ENCODE peak calls at places on chromosomes 7 and 10, in nine cellular contexts. One of them, this sample, is unnamed.

GRCh38 chr10:29784175-29784773 is 149.5 kb upstream of the SVIL start:
- DNase-seq in RWPE1: peak
- DNase-seq in RWPE2: peak
- DNase-seq in thoracic aorta: peak
- DNase-seq in naive thymus-derived CD4-positive, alpha-beta T cell: no peak
- DNase-seq in tibial nerve: peak
- DNase-seq in CD4-positive, alpha-beta T cell: no peak
- DNase-seq in HL-60: no peak
- DNase-seq in caudate nucleus: no peak
- DNase-seq in this sample: no peak

GRCh38 chr7:42351313-42351935 is 114.4 kb upstream of the GLI3 start:
- DNase-seq in thoracic aorta: no peak
- DNase-seq in CD4-positive, alpha-beta T cell: no peak
- DNase-seq in RWPE1: no peak
- DNase-seq in HL-60: no peak
- DNase-seq in caudate nucleus: no peak
- DNase-seq in RWPE2: no peak
- DNase-seq in tibial nerve: no peak
- DNase-seq in naive thymus-derived CD4-positive, alpha-beta T cell: no peak
- DNase-seq in this sample: no peak

GRCh38 chr10:13788320-13788600 is 201.5 kb downstream of the PRPF18 start:
- DNase-seq in tibial nerve: no peak
- DNase-seq in HL-60: no peak
- DNase-seq in CD4-positive, alpha-beta T cell: no peak
- DNase-seq in naive thymus-derived CD4-positive, alpha-beta T cell: no peak
- DNase-seq in thoracic aorta: no peak
- DNase-seq in RWPE2: no peak
- DNase-seq in caudate nucleus: no peak
- DNase-seq in RWPE1: no peak
- DNase-seq in this sample: no peak

GRCh38 chr10:5656737-5657579 is 9.4 kb downstream of the ASB13 start:
- DNase-seq in thoracic aorta: no peak
- DNase-seq in CD4-positive, alpha-beta T cell: no peak
- DNase-seq in RWPE1: no peak
- DNase-seq in HL-60: no peak
- DNase-seq in caudate nucleus: no peak
- DNase-seq in tibial nerve: no peak
- DNase-seq in RWPE2: no peak
- DNase-seq in naive thymus-derived CD4-positive, alpha-beta T cell: no peak
- DNase-seq in this sample: no peak

GRCh38 chr10:510415-510881 is 179.0 kb downstream of the DIP2C start:
- DNase-seq in HL-60: no peak
- DNase-seq in tibial nerve: no peak
- DNase-seq in RWPE1: peak
- DNase-seq in CD4-positive, alpha-beta T cell: no peak
- DNase-seq in thoracic aorta: no peak
- DNase-seq in caudate nucleus: peak
- DNase-seq in RWPE2: no peak
- DNase-seq in naive thymus-derived CD4-positive, alpha-beta T cell: no peak
- DNase-seq in this sample: peak

GRCh38 chr10:75035975-75036708 is 75.3 kb upstream of the SAMD8 start:
- DNase-seq in tibial nerve: no peak
- DNase-seq in caudate nucleus: no peak
- DNase-seq in RWPE2: no peak
- DNase-seq in CD4-positive, alpha-beta T cell: no peak
- DNase-seq in thoracic aorta: no peak
- DNase-seq in RWPE1: peak
- DNase-seq in HL-60: no peak
- DNase-seq in naive thymus-derived CD4-positive, alpha-beta T cell: no peak
- DNase-seq in this sample: no peak

GRCh38 chr10:113644185-113645120 is 19.4 kb downstream of the NRAP start:
- DNase-seq in HL-60: no peak
- DNase-seq in CD4-positive, alpha-beta T cell: no peak
- DNase-seq in RWPE1: no peak
- DNase-seq in naive thymus-derived CD4-positive, alpha-beta T cell: no peak
- DNase-seq in RWPE2: no peak
- DNase-seq in thoracic aorta: no peak
- DNase-seq in caudate nucleus: no peak
- DNase-seq in tibial nerve: no peak
- DNase-seq in this sample: no peak

GRCh38 chr10:79349766-79350406 is 2.6 kb downstream of the PPIF start:
- DNase-seq in naive thymus-derived CD4-positive, alpha-beta T cell: no peak
- DNase-seq in thoracic aorta: no peak
- DNase-seq in caudate nucleus: no peak
- DNase-seq in RWPE2: no peak
- DNase-seq in CD4-positive, alpha-beta T cell: no peak
- DNase-seq in tibial nerve: no peak
- DNase-seq in HL-60: no peak
- DNase-seq in RWPE1: no peak
- DNase-seq in this sample: no peak

GRCh38 chr10:101121661-101122045 is 9.4 kb upstream of the TLX1 start:
- DNase-seq in CD4-positive, alpha-beta T cell: no peak
- DNase-seq in RWPE2: no peak
- DNase-seq in tibial nerve: no peak
- DNase-seq in naive thymus-derived CD4-positive, alpha-beta T cell: no peak
- DNase-seq in RWPE1: no peak
- DNase-seq in HL-60: no peak
- DNase-seq in thoracic aorta: no peak
- DNase-seq in caudate nucleus: no peak
- DNase-seq in this sample: no peak

GRCh38 chr10:12852732-12853131 is 148.8 kb downstream of the CCDC3 start:
- DNase-seq in thoracic aorta: no peak
- DNase-seq in RWPE1: no peak
- DNase-seq in RWPE2: no peak
- DNase-seq in tibial nerve: no peak
- DNase-seq in naive thymus-derived CD4-positive, alpha-beta T cell: no peak
- DNase-seq in CD4-positive, alpha-beta T cell: no peak
- DNase-seq in HL-60: no peak
- DNase-seq in caudate nucleus: no peak
- DNase-seq in this sample: no peak

GRCh38 chr7:90488220-90488619 is 18.8 kb downstream of the PTTG1IP2 start:
- DNase-seq in caudate nucleus: no peak
- DNase-seq in CD4-positive, alpha-beta T cell: no peak
- DNase-seq in tibial nerve: no peak
- DNase-seq in thoracic aorta: no peak
- DNase-seq in RWPE1: no peak
- DNase-seq in RWPE2: no peak
- DNase-seq in naive thymus-derived CD4-positive, alpha-beta T cell: no peak
- DNase-seq in HL-60: no peak
- DNase-seq in this sample: no peak

GRCh38 chr10:124263726-124264125 is 155.0 kb downstream of the OAT start:
- DNase-seq in RWPE2: peak
- DNase-seq in caudate nucleus: no peak
- DNase-seq in tibial nerve: no peak
- DNase-seq in RWPE1: no peak
- DNase-seq in thoracic aorta: no peak
- DNase-seq in CD4-positive, alpha-beta T cell: no peak
- DNase-seq in HL-60: no peak
- DNase-seq in naive thymus-derived CD4-positive, alpha-beta T cell: no peak
- DNase-seq in this sample: no peak

GRCh38 chr7:133428876-133429275 is 176.0 kb downstream of the EXOC4 start:
- DNase-seq in HL-60: no peak
- DNase-seq in CD4-positive, alpha-beta T cell: no peak
- DNase-seq in RWPE1: peak
- DNase-seq in RWPE2: no peak
- DNase-seq in naive thymus-derived CD4-positive, alpha-beta T cell: no peak
- DNase-seq in tibial nerve: no peak
- DNase-seq in thoracic aorta: no peak
- DNase-seq in caudate nucleus: no peak
- DNase-seq in this sample: no peak

GRCh38 chr10:45649296-45649695 is 23.3 kb downstream of the ZFAND4 start:
- DNase-seq in naive thymus-derived CD4-positive, alpha-beta T cell: no peak
- DNase-seq in tibial nerve: no peak
- DNase-seq in HL-60: no peak
- DNase-seq in RWPE1: no peak
- DNase-seq in caudate nucleus: no peak
- DNase-seq in RWPE2: no peak
- DNase-seq in CD4-positive, alpha-beta T cell: no peak
- DNase-seq in thoracic aorta: no peak
- DNase-seq in this sample: no peak

GRCh38 chr10:3776796-3777571 is 8.0 kb downstream of the KLF6 start:
- DNase-seq in HL-60: no peak
- DNase-seq in CD4-positive, alpha-beta T cell: no peak
- DNase-seq in naive thymus-derived CD4-positive, alpha-beta T cell: no peak
- DNase-seq in thoracic aorta: peak
- DNase-seq in RWPE1: peak
- DNase-seq in tibial nerve: no peak
- DNase-seq in RWPE2: no peak
- DNase-seq in caudate nucleus: no peak
- DNase-seq in this sample: no peak

GRCh38 chr10:132555648-132556575 is 18.3 kb downstream of the INPP5A start:
- DNase-seq in RWPE1: no peak
- DNase-seq in caudate nucleus: no peak
- DNase-seq in CD4-positive, alpha-beta T cell: no peak
- DNase-seq in naive thymus-derived CD4-positive, alpha-beta T cell: no peak
- DNase-seq in thoracic aorta: no peak
- DNase-seq in tibial nerve: no peak
- DNase-seq in HL-60: no peak
- DNase-seq in RWPE2: peak
- DNase-seq in this sample: no peak

DNA sequence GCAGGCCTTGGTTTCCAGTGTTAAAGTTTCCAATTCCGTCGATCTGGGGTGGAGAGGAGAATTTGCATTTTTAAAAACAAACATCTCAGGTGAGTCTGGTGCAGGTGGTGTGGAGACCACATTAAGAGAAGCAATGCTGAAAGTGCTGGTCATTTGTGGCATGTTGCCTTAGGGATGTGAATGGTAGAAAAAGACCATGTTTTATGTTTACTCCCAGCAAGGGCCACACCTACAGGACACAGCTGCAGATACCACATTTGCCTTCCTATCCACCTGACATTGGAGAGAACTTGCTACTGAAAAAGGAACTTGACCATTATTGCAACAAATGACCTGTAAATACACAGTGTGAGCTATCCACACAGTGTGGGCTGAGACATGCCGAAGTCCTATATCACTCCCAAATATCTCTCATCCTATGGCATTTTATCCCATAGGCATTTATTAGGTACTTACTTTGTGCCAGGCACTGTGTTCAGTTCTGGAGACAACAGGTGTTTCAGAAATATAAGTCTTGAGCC is 183.1 kb downstream of the NRP1 start:
- DNase-seq in RWPE2: no peak
- DNase-seq in caudate nucleus: no peak
- DNase-seq in tibial nerve: no peak
- DNase-seq in RWPE1: no peak
- DNase-seq in naive thymus-derived CD4-positive, alpha-beta T cell: no peak
- DNase-seq in HL-60: no peak
- DNase-seq in CD4-positive, alpha-beta T cell: no peak
- DNase-seq in thoracic aorta: no peak
- DNase-seq in this sample: no peak
- H3K27ac ChIP-seq in RWPE2: no peak
- H3K27ac ChIP-seq in caudate nucleus: no peak
- H3K27ac ChIP-seq in tibial nerve: no peak
- H3K27ac ChIP-seq in RWPE1: no peak
- H3K27ac ChIP-seq in naive thymus-derived CD4-positive, alpha-beta T cell: no peak
- H3K27ac ChIP-seq in HL-60: no peak
- H3K27ac ChIP-seq in CD4-positive, alpha-beta T cell: no peak
- H3K27ac ChIP-seq in thoracic aorta: no peak
- H3K27ac ChIP-seq in this sample: no peak

GRCh38 chr10:6781133-6781770 is 201.2 kb upstream of the PRKCQ start:
- DNase-seq in tibial nerve: no peak
- DNase-seq in CD4-positive, alpha-beta T cell: no peak
- DNase-seq in RWPE2: no peak
- DNase-seq in HL-60: no peak
- DNase-seq in RWPE1: no peak
- DNase-seq in naive thymus-derived CD4-positive, alpha-beta T cell: no peak
- DNase-seq in caudate nucleus: no peak
- DNase-seq in thoracic aorta: no peak
- DNase-seq in this sample: no peak
- H3K27ac ChIP-seq in tibial nerve: no peak
- H3K27ac ChIP-seq in CD4-positive, alpha-beta T cell: no peak
- H3K27ac ChIP-seq in RWPE2: peak
- H3K27ac ChIP-seq in HL-60: no peak
- H3K27ac ChIP-seq in RWPE1: no peak
- H3K27ac ChIP-seq in naive thymus-derived CD4-positive, alpha-beta T cell: no peak
- H3K27ac ChIP-seq in caudate nucleus: no peak
- H3K27ac ChIP-seq in thoracic aorta: no peak
- H3K27ac ChIP-seq in this sample: no peak

GRCh38 chr7:153422291-153423189 is 629.7 kb upstream of the DPP6 start:
- DNase-seq in RWPE2: no peak
- DNase-seq in thoracic aorta: no peak
- DNase-seq in CD4-positive, alpha-beta T cell: no peak
- DNase-seq in naive thymus-derived CD4-positive, alpha-beta T cell: no peak
- DNase-seq in caudate nucleus: no peak
- DNase-seq in RWPE1: no peak
- DNase-seq in HL-60: no peak
- DNase-seq in tibial nerve: no peak
- DNase-seq in this sample: no peak
- H3K27ac ChIP-seq in RWPE2: no peak
- H3K27ac ChIP-seq in thoracic aorta: no peak
- H3K27ac ChIP-seq in CD4-positive, alpha-beta T cell: no peak
- H3K27ac ChIP-seq in naive thymus-derived CD4-positive, alpha-beta T cell: no peak
- H3K27ac ChIP-seq in caudate nucleus: no peak
- H3K27ac ChIP-seq in RWPE1: no peak
- H3K27ac ChIP-seq in HL-60: no peak
- H3K27ac ChIP-seq in tibial nerve: no peak
- H3K27ac ChIP-seq in this sample: no peak

GRCh38 chr7:158815471-158816128 is 13.7 kb downstream of the ESYT2 start:
- DNase-seq in caudate nucleus: no peak
- DNase-seq in thoracic aorta: no peak
- DNase-seq in naive thymus-derived CD4-positive, alpha-beta T cell: no peak
- DNase-seq in RWPE1: no peak
- DNase-seq in CD4-positive, alpha-beta T cell: no peak
- DNase-seq in tibial nerve: no peak
- DNase-seq in HL-60: no peak
- DNase-seq in RWPE2: no peak
- DNase-seq in this sample: no peak

GRCh38 chr7:158814637-158815036 is 14.7 kb downstream of the ESYT2 start:
- DNase-seq in RWPE1: no peak
- DNase-seq in RWPE2: no peak
- DNase-seq in naive thymus-derived CD4-positive, alpha-beta T cell: no peak
- DNase-seq in CD4-positive, alpha-beta T cell: no peak
- DNase-seq in thoracic aorta: no peak
- DNase-seq in HL-60: no peak
- DNase-seq in tibial nerve: no peak
- DNase-seq in caudate nucleus: no peak
- DNase-seq in this sample: no peak

GRCh38 chr7:158816995-158817394 is 12.3 kb downstream of the ESYT2 start:
- DNase-seq in tibial nerve: no peak
- DNase-seq in caudate nucleus: no peak
- DNase-seq in RWPE1: peak
- DNase-seq in RWPE2: no peak
- DNase-seq in HL-60: no peak
- DNase-seq in thoracic aorta: no peak
- DNase-seq in naive thymus-derived CD4-positive, alpha-beta T cell: no peak
- DNase-seq in CD4-positive, alpha-beta T cell: no peak
- DNase-seq in this sample: no peak

GRCh38 chr7:158815046-158815445 is 14.3 kb downstream of the ESYT2 start:
- DNase-seq in thoracic aorta: no peak
- DNase-seq in naive thymus-derived CD4-positive, alpha-beta T cell: no peak
- DNase-seq in CD4-positive, alpha-beta T cell: no peak
- DNase-seq in tibial nerve: no peak
- DNase-seq in HL-60: no peak
- DNase-seq in RWPE1: no peak
- DNase-seq in caudate nucleus: no peak
- DNase-seq in RWPE2: no peak
- DNase-seq in this sample: no peak

DNA sequence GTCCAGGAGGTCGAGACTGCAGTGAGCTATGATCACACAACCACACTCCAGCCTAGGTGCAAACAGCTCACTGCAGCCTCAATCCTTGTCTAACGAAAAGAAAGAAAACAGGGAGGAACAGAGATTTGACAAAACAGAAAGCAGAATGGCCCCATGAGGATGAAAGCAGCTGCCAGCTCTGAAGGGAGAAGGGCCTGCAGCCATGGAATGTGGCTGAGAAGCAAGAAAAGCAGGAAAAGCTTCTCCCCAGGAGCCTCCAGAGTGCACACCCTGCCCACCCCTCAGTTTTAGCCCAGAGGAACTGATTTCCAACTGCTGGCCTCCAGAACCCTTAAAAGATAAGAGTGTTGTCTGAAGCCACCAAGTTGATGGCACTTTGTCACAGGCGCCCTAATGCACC is 13.0 kb downstream of the ESYT2 start:
- DNase-seq in thoracic aorta: no peak
- DNase-seq in caudate nucleus: no peak
- DNase-seq in tibial nerve: no peak
- DNase-seq in CD4-positive, alpha-beta T cell: no peak
- DNase-seq in naive thymus-derived CD4-positive, alpha-beta T cell: no peak
- DNase-seq in HL-60: no peak
- DNase-seq in RWPE1: no peak
- DNase-seq in RWPE2: no peak
- DNase-seq in this sample: no peak
- H3K27ac ChIP-seq in thoracic aorta: peak
- H3K27ac ChIP-seq in caudate nucleus: no peak
- H3K27ac ChIP-seq in tibial nerve: peak
- H3K27ac ChIP-seq in CD4-positive, alpha-beta T cell: peak
- H3K27ac ChIP-seq in naive thymus-derived CD4-positive, alpha-beta T cell: peak
- H3K27ac ChIP-seq in HL-60: no peak
- H3K27ac ChIP-seq in RWPE1: peak
- H3K27ac ChIP-seq in RWPE2: peak
- H3K27ac ChIP-seq in this sample: no peak